ENCODE peak calls at places on chromosome 2, in four cellular contexts. A, X, Y and W are unnamed samples.

GRCh38 chr2:232061265-232061664 is 99.8 kb downstream of the DIS3L2 start:
- DNase-seq in A (no peak), X (no peak), Y (no peak), W (no peak)

GRCh38 chr2:69124327-69124726 is 111.3 kb downstream of the ANTXR1 start:
- DNase-seq in A (no peak), X (no peak), Y (no peak), W (no peak)

GRCh38 chr2:57343391-57344006 is 703.1 kb upstream of the VRK2 start:
- DNase-seq in A (no peak), X (no peak), Y (peak), W (no peak)

GRCh38 chr2:69559696-69560482 is 83.7 kb downstream of the AAK1 start:
- DNase-seq in A (peak), X (no peak), Y (peak), W (peak)

GRCh38 chr2:213296270-213296669 is 12.0 kb downstream of the SPAG16 start:
- DNase-seq in A (no peak), X (no peak), Y (no peak), W (no peak)

GRCh38 chr2:26356771-26357170 is 10.2 kb upstream of the ADGRF3 start:
- DNase-seq in A (no peak), X (no peak), Y (no peak), W (no peak)

GRCh38 chr2:69514406-69514805 is 77.2 kb upstream of the NFU1 start:
- DNase-seq in A (peak), X (no peak), Y (no peak), W (no peak)

GRCh38 chr2:7899923-7900322 is 781.9 kb upstream of the ID2 start:
- DNase-seq in A (no peak), X (no peak), Y (no peak), W (no peak)

GRCh38 chr2:203510941-203511305 is 24.2 kb downstream of the RAPH1 start:
- DNase-seq in A (no peak), X (no peak), Y (no peak), W (no peak)

GRCh38 chr2:31334311-31335026 is 80.1 kb downstream of the XDH start:
- DNase-seq in A (no peak), X (no peak), Y (no peak), W (no peak)

GRCh38 chr2:124983595-124983994 is 958.5 kb downstream of the CNTNAP5 start:
- DNase-seq in A (no peak), X (no peak), Y (no peak), W (no peak)

GRCh38 chr2:224956706-224957105 is 85.6 kb downstream of the DOCK10 start:
- DNase-seq in A (no peak), X (no peak), Y (no peak), W (no peak)

GRCh38 chr2:224954980-224955379 is 87.3 kb downstream of the DOCK10 start:
- DNase-seq in A (no peak), X (no peak), Y (no peak), W (no peak)

GRCh38 chr2:224958466-224958857 is 83.8 kb downstream of the DOCK10 start:
- DNase-seq in A (no peak), X (no peak), Y (no peak), W (no peak)

GRCh38 chr2:224957540-224958465 is 84.5 kb downstream of the DOCK10 start:
- DNase-seq in A (no peak), X (no peak), Y (peak), W (peak)

DNA sequence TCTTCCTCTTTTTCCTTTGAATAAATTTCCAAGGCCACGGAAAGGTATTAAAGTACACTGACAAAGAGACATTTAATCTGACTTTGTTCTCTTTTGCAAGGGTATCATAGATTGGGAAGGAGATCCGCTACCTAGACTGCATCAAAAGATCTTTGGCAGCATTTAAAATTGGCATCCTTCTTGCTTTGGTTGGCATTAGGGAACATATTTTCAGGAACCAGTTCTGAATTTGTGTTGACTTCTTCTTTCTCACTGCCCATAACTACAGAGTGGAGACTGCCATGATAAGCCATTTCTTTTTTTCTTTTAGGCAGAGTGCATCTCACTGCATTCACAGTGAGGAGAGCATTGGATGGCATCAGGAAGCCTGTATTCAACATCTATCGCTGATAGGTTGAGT is 83.4 kb downstream of the DOCK10 start:
- DNase-seq in A (no peak), X (no peak), Y (no peak), W (no peak)
- H3K4me3 ChIP-seq in A (no peak), X (no peak), Y (no peak), W (no peak)

GRCh38 chr2:131155208-131155855 is 50.2 kb downstream of the PLEKHB2 start:
- DNase-seq in A (no peak), X (no peak), Y (no peak), W (no peak)
- TF ChIP-seq CTCF in A (no peak), X (no peak), Y (no peak), W (no peak)

DNA sequence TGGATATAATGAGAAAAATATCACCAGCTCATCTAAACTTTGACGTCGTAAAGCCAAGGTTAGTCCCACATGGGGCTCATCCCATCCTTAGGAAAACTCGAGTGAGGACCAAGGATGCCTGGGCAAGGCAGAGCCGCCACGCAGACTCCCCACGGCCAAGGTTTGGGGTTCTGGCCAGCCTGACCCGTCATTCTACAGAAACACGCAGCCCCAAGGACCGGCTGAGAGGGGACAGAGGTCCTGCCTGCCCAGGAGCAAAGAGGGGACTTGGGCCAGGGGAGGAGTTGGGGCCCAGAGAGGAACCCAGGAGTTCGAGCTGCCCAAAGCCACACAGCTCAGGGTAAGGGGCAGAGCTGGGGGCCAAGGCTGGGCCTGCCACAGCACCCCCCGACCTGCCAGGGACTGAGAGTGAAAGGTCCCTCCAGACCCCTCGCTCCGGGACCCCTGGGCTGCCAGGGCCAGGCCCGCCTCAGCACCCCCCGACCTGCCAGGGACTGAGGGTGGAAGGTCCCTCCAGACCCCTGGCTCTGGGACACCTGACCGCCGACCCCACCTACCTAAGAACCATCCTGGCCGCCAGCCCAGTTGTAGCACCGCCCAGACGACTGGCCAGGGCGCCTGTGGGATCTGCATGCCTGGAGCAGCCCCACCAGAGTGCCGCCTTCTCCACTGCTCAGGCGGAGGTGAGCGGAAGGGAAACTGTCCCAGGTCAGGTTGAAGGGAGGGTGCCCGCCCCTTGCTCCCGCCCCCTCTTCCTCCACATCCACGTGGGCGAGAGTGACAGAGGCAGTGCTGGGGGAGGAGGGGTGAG is at the start of gene PDCD1:
- DNase-seq in A (peak), X (no peak), Y (peak), W (peak)
- H3K4me3 ChIP-seq in A (no peak), X (no peak), Y (peak), W (peak)

DNA sequence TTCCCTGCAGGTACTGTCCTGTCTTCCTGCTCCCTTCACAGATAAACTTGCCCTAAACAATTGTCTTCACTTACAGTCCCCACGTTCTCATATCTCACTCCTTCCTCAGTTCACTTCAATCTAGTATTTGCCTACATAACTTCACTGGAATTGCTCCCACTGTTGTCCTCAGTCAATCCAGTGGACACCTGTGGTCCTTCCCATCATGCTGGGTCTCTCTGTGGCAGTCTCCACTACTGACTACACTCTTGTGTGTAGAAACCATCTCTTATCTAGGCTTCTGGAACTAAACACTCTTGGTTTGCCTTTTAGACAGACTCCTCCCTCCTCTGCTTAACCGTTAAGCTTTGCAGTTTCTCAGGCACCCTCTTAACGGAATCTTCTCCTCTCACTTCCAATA is 58.8 kb downstream of the COPS8 start:
- DNase-seq in A (no peak), X (no peak), Y (no peak), W (no peak)
- TF ChIP-seq CTCF in A (no peak), X (no peak), Y (no peak), W (no peak)

GRCh38 chr2:199810422-199811250 is 40.4 kb downstream of the FTCDNL1 start:
- DNase-seq in A (no peak), X (no peak), Y (no peak), W (no peak)

GRCh38 chr2:199804831-199805230 is 46.2 kb downstream of the FTCDNL1 start:
- DNase-seq in A (no peak), X (no peak), Y (no peak), W (no peak)

GRCh38 chr2:199807966-199808365 is 43.0 kb downstream of the FTCDNL1 start:
- DNase-seq in A (no peak), X (no peak), Y (no peak), W (no peak)

GRCh38 chr2:199811360-199811759 is 39.6 kb downstream of the FTCDNL1 start:
- DNase-seq in A (no peak), X (no peak), Y (no peak), W (no peak)

GRCh38 chr2:199806179-199806578 is 44.8 kb downstream of the FTCDNL1 start:
- DNase-seq in A (no peak), X (peak), Y (no peak), W (no peak)
- H3K4me3 ChIP-seq in A (no peak), X (no peak), Y (no peak), W (no peak)

DNA sequence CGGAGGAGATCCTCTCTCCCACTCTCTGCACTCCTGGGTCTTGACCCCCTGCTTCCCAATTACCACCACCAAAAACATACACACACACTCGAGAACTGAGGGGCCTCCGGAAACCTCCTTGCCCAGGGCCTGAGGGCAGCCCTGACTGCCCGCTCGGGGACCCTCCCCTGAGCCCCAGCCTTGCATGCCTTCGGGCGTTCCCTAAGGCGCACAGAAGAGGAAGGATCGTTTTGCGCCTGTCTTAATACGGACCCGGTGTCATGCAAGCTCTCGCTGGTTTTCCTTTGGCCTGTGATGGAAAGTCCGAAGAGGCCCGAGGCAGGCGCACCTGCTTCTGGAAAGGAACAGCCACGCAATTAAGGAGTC is 19.8 kb downstream of the POU3F3 start:
- DNase-seq in A (no peak), X (no peak), Y (no peak), W (no peak)
- TF ChIP-seq CTCF in A (no peak), X (no peak), Y (no peak), W (no peak)

GRCh38 chr2:63735263-63735662 is 106.4 kb upstream of the UGP2 start:
- DNase-seq in A (no peak), X (no peak), Y (no peak), W (no peak)

GRCh38 chr2:63734510-63734909 is 107.2 kb upstream of the UGP2 start:
- DNase-seq in A (no peak), X (no peak), Y (no peak), W (no peak)

GRCh38 chr2:63729831-63730230 is 111.9 kb upstream of the UGP2 start:
- DNase-seq in A (no peak), X (no peak), Y (no peak), W (no peak)

GRCh38 chr2:63723709-63724108 is 118.0 kb upstream of the UGP2 start:
- DNase-seq in A (no peak), X (no peak), Y (no peak), W (no peak)

DNA sequence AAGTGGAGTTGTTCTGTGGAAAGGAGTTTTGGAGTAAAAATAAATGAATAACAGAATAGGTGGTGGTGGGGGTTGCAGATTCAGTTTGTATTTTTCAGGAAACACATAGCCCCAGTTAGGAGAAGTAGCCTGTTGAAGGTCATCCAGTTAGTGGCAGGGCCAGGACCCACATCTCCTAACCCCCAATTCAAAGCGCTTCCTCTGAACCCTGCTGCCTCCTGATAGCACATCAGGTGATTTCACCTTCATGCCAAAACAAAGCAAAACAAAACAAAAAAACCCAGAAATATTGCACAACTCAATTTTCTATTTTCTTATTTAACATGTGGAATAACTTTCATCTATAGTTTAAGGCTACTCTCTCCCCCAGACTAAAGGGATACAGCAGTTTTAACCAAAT is 112.3 kb upstream of the UGP2 start:
- DNase-seq in A (no peak), X (no peak), Y (no peak), W (no peak)
- H3K4me3 ChIP-seq in A (no peak), X (no peak), Y (no peak), W (no peak)

GRCh38 chr2:138180691-138181386 is 216.6 kb downstream of the HNMT start:
- DNase-seq in A (no peak), X (no peak), Y (no peak), W (no peak)
- TF ChIP-seq CTCF in A (peak), X (no peak), Y (no peak), W (no peak)